ENCODE peak calls at places on chromosome 6, in seven cellular contexts. One of them, this sample, is unnamed.

GRCh38 chr6:110216140-110216539 is 35.9 kb downstream of the CDC40 start:
- DNase-seq in cardiac muscle cell: no peak
- DNase-seq in ovary: no peak
- DNase-seq in Calu3: no peak
- DNase-seq in colonic mucosa: no peak
- DNase-seq in esophagus muscularis mucosa: no peak
- DNase-seq in ascending aorta: no peak
- DNase-seq in this sample: no peak

GRCh38 chr6:137867685-137868509 is 838 bp downstream of the TNFAIP3 start:
- DNase-seq in cardiac muscle cell: peak; percentile 27
- DNase-seq in ovary: peak; percentile 60
- DNase-seq in Calu3: no peak
- DNase-seq in colonic mucosa: peak; percentile 54
- DNase-seq in esophagus muscularis mucosa: no peak
- DNase-seq in ascending aorta: no peak
- DNase-seq in this sample: no peak

GRCh38 chr6:46419576-46420002 is 71.7 kb downstream of the RCAN2 start:
- DNase-seq in cardiac muscle cell: peak; percentile 80
- DNase-seq in ovary: peak; percentile 52
- DNase-seq in Calu3: peak; percentile 55
- DNase-seq in colonic mucosa: peak; percentile 72
- DNase-seq in esophagus muscularis mucosa: no peak
- DNase-seq in ascending aorta: peak; percentile 81
- DNase-seq in this sample: peak; percentile 34

GRCh38 chr6:138004423-138005287 is 102.6 kb downstream of the PERP start:
- DNase-seq in cardiac muscle cell: peak; percentile 54
- DNase-seq in ovary: no peak
- DNase-seq in Calu3: peak; percentile 13
- DNase-seq in colonic mucosa: peak; percentile 46
- DNase-seq in esophagus muscularis mucosa: no peak
- DNase-seq in ascending aorta: no peak
- DNase-seq in this sample: peak; percentile 54

GRCh38 chr6:117986401-117986800 is 79.3 kb downstream of the SLC35F1 start:
- DNase-seq in cardiac muscle cell: no peak
- DNase-seq in ovary: no peak
- DNase-seq in Calu3: no peak
- DNase-seq in colonic mucosa: no peak
- DNase-seq in esophagus muscularis mucosa: no peak
- DNase-seq in ascending aorta: no peak
- DNase-seq in this sample: no peak

GRCh38 chr6:36733300-36733699 is 35.7 kb downstream of the RAB44 start:
- DNase-seq in cardiac muscle cell: no peak
- DNase-seq in ovary: no peak
- DNase-seq in Calu3: no peak
- DNase-seq in colonic mucosa: no peak
- DNase-seq in esophagus muscularis mucosa: no peak
- DNase-seq in ascending aorta: no peak
- DNase-seq in this sample: no peak

GRCh38 chr6:111478749-111479148 is 4.3 kb downstream of the REV3L start:
- DNase-seq in cardiac muscle cell: no peak
- DNase-seq in ovary: no peak
- DNase-seq in Calu3: no peak
- DNase-seq in colonic mucosa: no peak
- DNase-seq in esophagus muscularis mucosa: no peak
- DNase-seq in ascending aorta: no peak
- DNase-seq in this sample: peak; percentile 53

GRCh38 chr6:33700391-33701050 is 11.0 kb downstream of the UQCC2 start:
- DNase-seq in cardiac muscle cell: peak; percentile 86
- DNase-seq in ovary: peak; percentile 74
- DNase-seq in Calu3: peak; percentile 85
- DNase-seq in colonic mucosa: peak; percentile 80
- DNase-seq in esophagus muscularis mucosa: no peak
- DNase-seq in ascending aorta: peak; percentile 74
- DNase-seq in this sample: peak; percentile 70

GRCh38 chr6:29628419-29629281 is 4.3 kb downstream of the GABBR1 start:
- DNase-seq in cardiac muscle cell: peak; percentile 91
- DNase-seq in ovary: peak; percentile 86
- DNase-seq in Calu3: peak; percentile 86
- DNase-seq in colonic mucosa: peak; percentile 84
- DNase-seq in esophagus muscularis mucosa: no peak
- DNase-seq in ascending aorta: peak; percentile 86
- DNase-seq in this sample: peak; percentile 85

GRCh38 chr6:147201885-147202515 is 2.2 kb upstream of the STXBP5 start:
- DNase-seq in cardiac muscle cell: no peak
- DNase-seq in ovary: no peak
- DNase-seq in Calu3: peak; percentile 8
- DNase-seq in colonic mucosa: peak; percentile 45
- DNase-seq in esophagus muscularis mucosa: no peak
- DNase-seq in ascending aorta: no peak
- DNase-seq in this sample: no peak

GRCh38 chr6:144314003-144314485 is 28.9 kb downstream of the UTRN start:
- DNase-seq in cardiac muscle cell: no peak
- DNase-seq in ovary: peak; percentile 69
- DNase-seq in Calu3: peak; percentile 54
- DNase-seq in colonic mucosa: no peak
- DNase-seq in esophagus muscularis mucosa: no peak
- DNase-seq in ascending aorta: peak; percentile 73
- DNase-seq in this sample: no peak

GRCh38 chr6:169868458-169868857 is 117.0 kb downstream of the ERMARD start:
- DNase-seq in cardiac muscle cell: no peak
- DNase-seq in ovary: no peak
- DNase-seq in Calu3: no peak
- DNase-seq in colonic mucosa: peak; percentile 38
- DNase-seq in esophagus muscularis mucosa: no peak
- DNase-seq in ascending aorta: no peak
- DNase-seq in this sample: no peak

GRCh38 chr6:25706314-25707014 is 48.1 kb upstream of the SLC17A4 start:
- DNase-seq in cardiac muscle cell: peak; percentile 53
- DNase-seq in ovary: peak; percentile 42
- DNase-seq in Calu3: no peak
- DNase-seq in colonic mucosa: no peak
- DNase-seq in esophagus muscularis mucosa: no peak
- DNase-seq in ascending aorta: no peak
- DNase-seq in this sample: no peak

GRCh38 chr6:92777146-92777740 is 642.1 kb downstream of the EPHA7 start:
- DNase-seq in cardiac muscle cell: peak; percentile 62
- DNase-seq in ovary: no peak
- DNase-seq in Calu3: no peak
- DNase-seq in colonic mucosa: no peak
- DNase-seq in esophagus muscularis mucosa: no peak
- DNase-seq in ascending aorta: no peak
- DNase-seq in this sample: peak; percentile 2

GRCh38 chr6:27312146-27312949 is at the start of gene POM121L2:
- DNase-seq in cardiac muscle cell: peak; percentile 76
- DNase-seq in ovary: no peak
- DNase-seq in Calu3: peak; percentile 84
- DNase-seq in colonic mucosa: peak; percentile 83
- DNase-seq in esophagus muscularis mucosa: no peak
- DNase-seq in ascending aorta: peak; percentile 64
- DNase-seq in this sample: peak; percentile 74

GRCh38 chr6:34953084-34954025 is 64.3 kb downstream of the ANKS1A start:
- DNase-seq in cardiac muscle cell: no peak
- DNase-seq in ovary: no peak
- DNase-seq in Calu3: peak; percentile 64
- DNase-seq in colonic mucosa: no peak
- DNase-seq in esophagus muscularis mucosa: no peak
- DNase-seq in ascending aorta: no peak
- DNase-seq in this sample: no peak

GRCh38 chr6:72554203-72554564 is 67.7 kb upstream of the KCNQ5 start:
- DNase-seq in cardiac muscle cell: no peak
- DNase-seq in ovary: no peak
- DNase-seq in Calu3: no peak
- DNase-seq in colonic mucosa: no peak
- DNase-seq in esophagus muscularis mucosa: no peak
- DNase-seq in ascending aorta: no peak
- DNase-seq in this sample: no peak

GRCh38 chr6:145813285-145814034 is 1.1 kb downstream of the FBXO30 start:
- DNase-seq in cardiac muscle cell: peak; percentile 31
- DNase-seq in ovary: no peak
- DNase-seq in Calu3: no peak
- DNase-seq in colonic mucosa: no peak
- DNase-seq in esophagus muscularis mucosa: no peak
- DNase-seq in ascending aorta: no peak
- DNase-seq in this sample: no peak

GRCh38 chr6:34189806-34190503 is 44.1 kb upstream of the GRM4 start:
- DNase-seq in cardiac muscle cell: no peak
- DNase-seq in ovary: no peak
- DNase-seq in Calu3: no peak
- DNase-seq in colonic mucosa: no peak
- DNase-seq in esophagus muscularis mucosa: no peak
- DNase-seq in ascending aorta: peak; percentile 12
- DNase-seq in this sample: no peak

GRCh38 chr6:108395297-108395696 is 100.4 kb downstream of the AFG1L start:
- DNase-seq in cardiac muscle cell: no peak
- DNase-seq in ovary: no peak
- DNase-seq in Calu3: no peak
- DNase-seq in colonic mucosa: no peak
- DNase-seq in esophagus muscularis mucosa: no peak
- DNase-seq in ascending aorta: no peak
- DNase-seq in this sample: no peak

GRCh38 chr6:42758756-42759430 is 13.0 kb upstream of the TBCC start:
- DNase-seq in cardiac muscle cell: no peak
- DNase-seq in ovary: no peak
- DNase-seq in Calu3: no peak
- DNase-seq in colonic mucosa: no peak
- DNase-seq in esophagus muscularis mucosa: no peak
- DNase-seq in ascending aorta: no peak
- DNase-seq in this sample: no peak

GRCh38 chr6:90973158-90973557 is 386.3 kb upstream of the MAP3K7 start:
- DNase-seq in cardiac muscle cell: no peak
- DNase-seq in ovary: no peak
- DNase-seq in Calu3: no peak
- DNase-seq in colonic mucosa: no peak
- DNase-seq in esophagus muscularis mucosa: no peak
- DNase-seq in ascending aorta: no peak
- DNase-seq in this sample: no peak

GRCh38 chr6:163095401-163095800 is 319.1 kb upstream of the QKI start:
- DNase-seq in cardiac muscle cell: no peak
- DNase-seq in ovary: no peak
- DNase-seq in Calu3: no peak
- DNase-seq in colonic mucosa: no peak
- DNase-seq in esophagus muscularis mucosa: no peak
- DNase-seq in ascending aorta: no peak
- DNase-seq in this sample: no peak

GRCh38 chr6:52362443-52363221 is 681 bp downstream of the PAQR8 start:
- DNase-seq in cardiac muscle cell: peak; percentile 42
- DNase-seq in ovary: peak; percentile 69
- DNase-seq in Calu3: peak; percentile 41
- DNase-seq in colonic mucosa: peak; percentile 60
- DNase-seq in esophagus muscularis mucosa: no peak
- DNase-seq in ascending aorta: peak; percentile 69
- DNase-seq in this sample: peak; percentile 68
- TF ChIP-seq CTCF in cardiac muscle cell: no peak
- TF ChIP-seq CTCF in ovary: no peak
- TF ChIP-seq CTCF in Calu3: no peak
- TF ChIP-seq CTCF in colonic mucosa: no peak
- TF ChIP-seq CTCF in esophagus muscularis mucosa: no peak
- TF ChIP-seq CTCF in ascending aorta: no peak
- TF ChIP-seq CTCF in this sample: peak; percentile 69

DNA sequence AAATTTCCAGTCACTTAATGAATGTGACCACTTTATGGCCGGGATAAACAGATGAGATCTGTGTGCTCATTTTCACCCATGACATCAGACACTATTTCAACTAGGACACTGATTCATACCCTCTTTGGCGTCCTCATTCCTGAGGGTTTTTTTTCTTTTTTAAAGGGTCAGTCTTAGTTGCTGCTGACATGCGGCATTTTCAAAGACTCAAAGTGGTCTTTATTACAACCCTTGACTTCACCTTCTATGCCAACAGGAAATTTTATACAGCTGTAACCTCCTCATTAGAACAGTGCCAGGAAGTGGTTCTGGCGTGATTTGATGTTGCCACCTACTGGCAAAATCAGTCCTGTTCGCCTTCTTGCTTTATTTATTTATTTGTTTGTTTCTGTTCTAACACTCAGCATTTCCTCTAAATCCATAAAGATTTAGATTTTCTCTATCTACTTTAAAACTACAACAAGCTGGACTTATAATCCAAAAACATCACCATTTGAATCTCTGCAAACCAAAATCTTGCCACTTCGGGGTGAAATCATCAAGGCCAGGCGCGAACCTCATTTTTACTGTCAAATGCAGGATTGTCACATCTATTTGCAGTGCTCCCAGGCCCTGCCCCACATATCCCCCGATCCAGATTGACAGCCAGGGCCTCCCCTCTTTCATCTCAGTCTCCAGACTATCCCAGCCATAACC is 77.7 kb downstream of the C6orf118 start:
- DNase-seq in cardiac muscle cell: peak; percentile 43
- DNase-seq in ovary: no peak
- DNase-seq in Calu3: peak; percentile 33
- DNase-seq in colonic mucosa: no peak
- DNase-seq in esophagus muscularis mucosa: no peak
- DNase-seq in ascending aorta: no peak
- DNase-seq in this sample: no peak
- TF ChIP-seq CTCF in cardiac muscle cell: peak; percentile 62
- TF ChIP-seq CTCF in ovary: no peak
- TF ChIP-seq CTCF in Calu3: peak; percentile 63
- TF ChIP-seq CTCF in colonic mucosa: no peak
- TF ChIP-seq CTCF in esophagus muscularis mucosa: no peak
- TF ChIP-seq CTCF in ascending aorta: no peak
- TF ChIP-seq CTCF in this sample: no peak

DNA sequence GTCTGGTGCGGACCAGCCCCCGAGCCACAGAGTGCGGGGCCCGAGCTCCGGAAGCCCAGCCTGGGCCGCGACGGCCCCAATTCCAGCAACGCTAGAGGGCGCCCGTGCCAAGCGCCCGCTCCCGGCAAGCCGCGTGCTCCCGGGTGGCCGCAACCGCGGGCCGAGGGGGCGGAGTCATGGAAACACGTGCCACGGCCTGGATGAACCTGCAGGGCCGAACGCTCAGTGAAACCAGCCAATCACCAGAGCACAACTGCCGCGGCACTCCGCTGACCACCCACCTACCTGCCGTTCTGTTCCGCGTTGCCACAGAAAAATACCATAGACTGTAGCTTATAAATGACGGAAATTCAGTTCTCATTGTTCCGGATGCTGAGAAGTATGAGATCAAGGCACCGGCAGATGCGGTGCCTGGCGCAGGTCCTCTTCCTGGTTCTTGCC is 85.7 kb upstream of the FOXC1 start:
- DNase-seq in cardiac muscle cell: peak; percentile 65
- DNase-seq in ovary: peak; percentile 88
- DNase-seq in Calu3: peak; percentile 82
- DNase-seq in colonic mucosa: peak; percentile 80
- DNase-seq in esophagus muscularis mucosa: no peak
- DNase-seq in ascending aorta: no peak
- DNase-seq in this sample: peak; percentile 78
- TF ChIP-seq CTCF in cardiac muscle cell: peak; percentile 79
- TF ChIP-seq CTCF in ovary: peak; percentile 72
- TF ChIP-seq CTCF in Calu3: peak; percentile 73
- TF ChIP-seq CTCF in colonic mucosa: peak; percentile 77
- TF ChIP-seq CTCF in esophagus muscularis mucosa: peak; percentile 50
- TF ChIP-seq CTCF in ascending aorta: peak; percentile 84
- TF ChIP-seq CTCF in this sample: peak; percentile 65

DNA sequence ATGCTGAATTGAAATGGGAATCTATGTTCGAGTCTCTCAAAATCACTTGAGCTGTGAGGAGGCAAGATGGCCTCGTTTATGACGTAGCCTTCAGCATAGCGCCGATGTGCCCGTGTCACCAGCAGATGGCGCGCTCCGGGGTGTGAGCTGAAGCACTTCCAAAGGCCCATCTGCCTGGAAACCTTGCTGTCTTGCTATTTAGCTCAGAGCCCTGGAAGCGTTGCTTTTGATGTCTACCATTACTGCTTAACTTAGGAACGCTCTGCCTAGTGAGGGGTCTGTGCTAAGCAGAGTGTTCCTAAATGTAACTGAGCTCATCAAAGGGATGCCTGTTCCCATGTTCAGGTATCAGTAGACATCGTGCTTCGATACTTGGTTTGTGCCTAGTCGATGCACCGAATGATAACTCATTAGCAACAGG is 67.7 kb downstream of the SYCP2L start:
- DNase-seq in cardiac muscle cell: peak; percentile 82
- DNase-seq in ovary: peak; percentile 47
- DNase-seq in Calu3: peak; percentile 81
- DNase-seq in colonic mucosa: peak; percentile 74
- DNase-seq in esophagus muscularis mucosa: peak; percentile 91
- DNase-seq in ascending aorta: peak; percentile 68
- DNase-seq in this sample: peak; percentile 69
- TF ChIP-seq CTCF in cardiac muscle cell: peak; percentile 93
- TF ChIP-seq CTCF in ovary: no peak
- TF ChIP-seq CTCF in Calu3: peak; percentile 58
- TF ChIP-seq CTCF in colonic mucosa: peak; percentile 69
- TF ChIP-seq CTCF in esophagus muscularis mucosa: peak; percentile 46
- TF ChIP-seq CTCF in ascending aorta: peak; percentile 34
- TF ChIP-seq CTCF in this sample: peak; percentile 90

This sample was measured in GM13977.